ENCODE peak calls at places on chromosomes 2 and 18, in ten cellular contexts. Q, N, F, S, J, C, K, R, A and T are unnamed samples.

GRCh38 chr18:42048150-42048549 is 93.1 kb downstream of the PIK3C3 start:
- DNase-seq in J (no peak), A (no peak), F (no peak), S (no peak), N (no peak), K (no peak), Q (no peak), C (no peak), R (no peak), T (no peak)

GRCh38 chr18:33720133-33720532 is 142.1 kb downstream of the ASXL3 start:
- DNase-seq in R (no peak), C (no peak), Q (no peak), S (no peak), F (no peak), N (no peak), K (no peak), J (no peak), A (no peak), T (no peak)

GRCh38 chr2:240168546-240169361 is 28.3 kb upstream of the OTOS start:
- DNase-seq in C (no peak), K (no peak), Q (no peak), J (no peak), N (no peak), R (no peak), A (no peak), S (no peak), F (peak; percentile 59), T (no peak)

GRCh38 chr2:202612145-202612544 is 22.6 kb upstream of the FAM117B start:
- DNase-seq in R (no peak), C (no peak), N (no peak), S (no peak), K (no peak), F (no peak), A (no peak), J (no peak), Q (no peak), T (no peak)

GRCh38 chr2:26745609-26746327 is 18.3 kb upstream of the SLC35F6 start:
- DNase-seq in Q (peak; percentile 81), F (no peak), N (peak; percentile 81), K (peak; percentile 76), S (peak; percentile 63), A (peak; percentile 86), R (peak; percentile 87), J (peak; percentile 85), C (peak; percentile 58), T (peak; percentile 71)

GRCh38 chr2:165624139-165624803 is 154.8 kb downstream of the CSRNP3 start:
- DNase-seq in J (no peak), Q (no peak), N (no peak), R (no peak), K (no peak), F (no peak), C (no peak), A (no peak), S (no peak), T (no peak)

GRCh38 chr2:241762933-241763369 is 13.7 kb upstream of the GAL3ST2 start:
- DNase-seq in J (peak; percentile 38), F (no peak), Q (peak; percentile 94), N (no peak), A (no peak), C (peak; percentile 83), K (peak; percentile 16), S (peak; percentile 49), R (no peak), T (peak; percentile 8)

GRCh38 chr2:110851531-110851930 is 119.2 kb downstream of the ACOXL start:
- DNase-seq in F (no peak), A (no peak), J (no peak), N (no peak), C (no peak), Q (no peak), S (no peak), R (no peak), K (no peak), T (no peak)

GRCh38 chr2:235270951-235271350 is 222.9 kb upstream of the AGAP1 start:
- DNase-seq in Q (no peak), A (no peak), C (peak; percentile 7), R (no peak), K (peak; percentile 27), F (no peak), N (no peak), S (no peak), J (no peak), T (no peak)

GRCh38 chr18:35376742-35377695 is at the start of gene ZNF396:
- DNase-seq in S (peak; percentile 54), K (peak; percentile 67), N (peak; percentile 88), A (peak; percentile 90), F (no peak), R (peak; percentile 78), C (peak; percentile 69), J (peak; percentile 89), Q (peak; percentile 83), T (peak; percentile 44)

DNA sequence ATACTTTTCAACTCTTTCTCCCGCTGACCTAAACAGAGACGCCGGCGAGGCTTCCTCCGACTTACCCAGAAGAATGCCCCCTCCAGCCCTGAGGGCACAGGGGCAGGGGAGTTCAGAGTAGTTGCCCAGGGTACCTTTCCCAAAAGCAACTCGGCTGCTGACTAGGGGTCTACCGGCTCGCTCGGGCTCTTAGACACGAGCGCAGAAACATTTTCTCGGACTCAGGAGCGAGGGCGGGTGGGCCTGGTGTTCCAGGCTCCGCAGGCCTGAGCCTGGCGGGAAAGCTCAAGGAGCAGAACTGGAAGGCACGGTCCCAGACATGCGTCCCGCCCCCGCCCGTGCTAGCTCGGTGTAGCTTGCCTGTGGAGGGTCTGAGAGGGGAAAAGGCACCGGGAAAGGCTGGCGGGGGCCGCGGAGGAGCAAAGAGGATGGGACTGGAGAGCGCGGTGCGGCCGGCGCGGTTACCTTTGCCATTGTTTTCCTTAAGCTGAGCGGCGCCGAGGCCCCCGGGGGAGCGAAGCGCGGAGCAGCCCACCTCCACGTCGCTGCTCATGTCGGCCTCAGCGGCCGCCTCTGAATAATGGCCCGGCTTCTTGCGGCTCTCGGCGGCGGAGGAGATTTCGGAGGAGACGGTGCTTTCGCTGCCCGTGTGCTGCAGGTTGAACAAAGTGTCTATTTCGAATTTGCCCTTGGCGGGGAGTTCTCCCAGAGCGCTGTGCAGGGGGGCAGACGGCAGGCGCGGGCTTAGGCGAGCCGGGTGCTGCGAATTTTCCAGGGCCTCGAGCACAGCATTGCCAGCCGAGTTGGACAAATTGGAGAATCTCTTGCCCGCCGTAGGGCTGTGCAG is 654 bp downstream of the EVX2 start:
- DNase-seq in Q (no peak), J (no peak), F (no peak), N (no peak), S (no peak), K (no peak), C (no peak), R (peak; percentile 47), A (peak; percentile 16), T (no peak)
- H3K27me3 ChIP-seq in Q (peaks cover 93% of the 10 kb centered on the region), J (peaks cover 99% of the 10 kb centered on the region), F (peaks cover 96% of the 10 kb centered on the region), N (peaks cover 97% of the 10 kb centered on the region), S (peaks cover 96% of the 10 kb centered on the region), K (peaks cover 57% of the 10 kb centered on the region), C (peaks cover 91% of the 10 kb centered on the region), R (peaks cover 100% of the 10 kb centered on the region), A (peaks cover 98% of the 10 kb centered on the region), T (peaks cover 79% of the 10 kb centered on the region)

GRCh38 chr18:61334951-61335736 is 1.9 kb downstream of the CDH20 start:
- DNase-seq in S (no peak), J (no peak), N (no peak), K (no peak), F (no peak), C (no peak), Q (no peak), A (no peak), R (no peak), T (no peak)
- H3K27me3 ChIP-seq in S (peaks cover 29% of the 10 kb centered on the region), J (peaks cover 47% of the 10 kb centered on the region), N (peaks cover 11% of the 10 kb centered on the region), K (peaks cover 7% of the 10 kb centered on the region), F (peaks cover 48% of the 10 kb centered on the region), C (no peaks in the 10 kb centered on the region), Q (no peaks in the 10 kb centered on the region), A (peaks cover 16% of the 10 kb centered on the region), R (peaks cover 34% of the 10 kb centered on the region), T (peaks cover 18% of the 10 kb centered on the region)

GRCh38 chr2:222289280-222290250 is 9.2 kb downstream of the PAX3 start:
- DNase-seq in Q (no peak), C (no peak), N (no peak), J (no peak), A (no peak), S (no peak), F (no peak), R (no peak), K (no peak), T (no peak)

GRCh38 chr2:222292113-222292737 is 6.6 kb downstream of the PAX3 start:
- DNase-seq in K (no peak), J (no peak), C (no peak), N (no peak), F (no peak), S (no peak), R (no peak), A (no peak), Q (no peak), T (peak; percentile 37)

GRCh38 chr2:222291485-222291841 is 7.3 kb downstream of the PAX3 start:
- DNase-seq in C (no peak), Q (no peak), R (no peak), J (no peak), F (no peak), N (no peak), K (no peak), A (no peak), S (no peak), T (no peak)

GRCh38 chr2:222290371-222290690 is 8.5 kb downstream of the PAX3 start:
- DNase-seq in C (no peak), S (no peak), K (no peak), F (no peak), J (no peak), Q (no peak), N (no peak), A (no peak), R (no peak), T (no peak)

GRCh38 chr2:222290691-222291484 is 7.9 kb downstream of the PAX3 start:
- DNase-seq in A (no peak), N (no peak), Q (no peak), S (no peak), C (no peak), J (no peak), F (no peak), K (no peak), R (peak; percentile 74), T (peak; percentile 79)
- H3K27me3 ChIP-seq in A (peaks cover 86% of the 10 kb centered on the region), N (peaks cover 75% of the 10 kb centered on the region), Q (peaks cover 44% of the 10 kb centered on the region), S (peaks cover 93% of the 10 kb centered on the region), C (peaks cover 55% of the 10 kb centered on the region), J (peaks cover 100% of the 10 kb centered on the region), F (peaks cover 100% of the 10 kb centered on the region), K (peaks cover 66% of the 10 kb centered on the region), R (peaks cover 100% of the 10 kb centered on the region), T (peaks cover 6% of the 10 kb centered on the region)

GRCh38 chr2:72142743-72143440 is 4.8 kb downstream of the CYP26B1 start:
- DNase-seq in F (no peak), R (peak; percentile 79), A (peak; percentile 74), K (no peak), S (no peak), N (peak; percentile 78), Q (peak; percentile 21), J (peak; percentile 69), C (no peak), T (peak; percentile 8)

GRCh38 chr2:72145658-72146329 is 1.9 kb downstream of the CYP26B1 start:
- DNase-seq in A (no peak), K (no peak), J (no peak), R (no peak), N (no peak), F (no peak), Q (peak; percentile 7), S (no peak), C (no peak), T (no peak)

GRCh38 chr2:72144746-72145657 is 2.7 kb downstream of the CYP26B1 start:
- DNase-seq in C (no peak), F (peak; percentile 84), K (no peak), N (peak; percentile 72), S (peak; percentile 13), Q (peak; percentile 42), R (peak; percentile 72), J (no peak), A (peak; percentile 65), T (peak; percentile 89)

GRCh38 chr2:72143441-72144356 is 4.0 kb downstream of the CYP26B1 start:
- DNase-seq in A (no peak), R (peak; percentile 37), Q (peak; percentile 30), K (no peak), F (no peak), N (peak; percentile 34), S (no peak), J (no peak), C (no peak), T (no peak)

GRCh38 chr2:72144412-72144745 is 3.3 kb downstream of the CYP26B1 start:
- DNase-seq in S (no peak), Q (peak; percentile 28), N (peak; percentile 84), J (no peak), F (no peak), C (no peak), R (peak; percentile 49), A (no peak), K (no peak), T (peak; percentile 14)
- H3K27me3 ChIP-seq in S (peaks cover 54% of the 10 kb centered on the region), Q (peaks cover 26% of the 10 kb centered on the region), N (peaks cover 29% of the 10 kb centered on the region), J (peaks cover 66% of the 10 kb centered on the region), F (peaks cover 25% of the 10 kb centered on the region), C (peaks cover 19% of the 10 kb centered on the region), R (peaks cover 99% of the 10 kb centered on the region), A (peaks cover 54% of the 10 kb centered on the region), K (peaks cover 12% of the 10 kb centered on the region), T (peaks cover 4% of the 10 kb centered on the region)